ENCODE peak calls at places on chromosomes 3 and 15, in ten cellular contexts. G, I, U, K, D, F, N, E, H and P are unnamed samples.

GRCh38 chr3:26840272-26840870 is 217.8 kb downstream of the LRRC3B start:
- DNase-seq in F (no peak), G (no peak), D (no peak), K (no peak), E (no peak), U (no peak), N (no peak), H (no peak), I (no peak), P (no peak)

GRCh38 chr15:66830358-66830757 is 128.3 kb downstream of the SMAD6 start:
- DNase-seq in N (no peak), I (no peak), F (no peak), H (peak; percentile 57), U (no peak), K (no peak), E (no peak), G (no peak), D (peak; percentile 95), P (peak; percentile 72)

GRCh38 chr15:73600413-73601050 is 32.7 kb downstream of the NPTN start:
- DNase-seq in I (no peak), K (no peak), H (no peak), U (no peak), D (no peak), G (no peak), E (no peak), N (no peak), F (no peak), P (no peak)

GRCh38 chr15:75350601-75351331 is 3.9 kb downstream of the NEIL1 start:
- DNase-seq in D (no peak), I (no peak), H (no peak), N (no peak), F (no peak), E (peak; percentile 14), U (no peak), G (no peak), K (no peak), P (no peak)

GRCh38 chr3:191383104-191383503 is 52.8 kb upstream of the UTS2B start:
- DNase-seq in N (no peak), E (no peak), H (no peak), U (no peak), F (no peak), G (no peak), D (peak; percentile 38), K (no peak), I (no peak), P (peak; percentile 70)

GRCh38 chr15:62853114-62853832 is 189.3 kb upstream of the TPM1 start:
- DNase-seq in I (no peak), N (no peak), G (no peak), D (peak; percentile 61), K (no peak), E (no peak), F (no peak), H (no peak), U (no peak), P (no peak)

GRCh38 chr3:195185574-195185973 is 85.4 kb downstream of the XXYLT1 start:
- DNase-seq in K (no peak), I (no peak), H (no peak), F (no peak), D (no peak), U (no peak), G (no peak), N (no peak), E (no peak), P (no peak)

GRCh38 chr3:86388848-86389247 is 602.1 kb downstream of the VGLL3 start:
- DNase-seq in K (no peak), N (no peak), H (no peak), D (no peak), I (no peak), U (no peak), G (no peak), E (no peak), F (no peak), P (no peak)

GRCh38 chr3:88732211-88732610 is 375.2 kb upstream of the EPHA3 start:
- DNase-seq in N (no peak), I (no peak), E (no peak), D (no peak), H (no peak), F (no peak), K (no peak), U (no peak), G (no peak), P (no peak)

GRCh38 chr3:144369151-144369879 is 397.7 kb downstream of the DIPK2A start:
- DNase-seq in F (no peak), G (no peak), K (no peak), H (no peak), D (no peak), U (no peak), N (peak; percentile 76), E (no peak), I (no peak), P (no peak)

GRCh38 chr15:66999046-66999557 is 66.3 kb upstream of the SMAD3 start:
- DNase-seq in F (no peak), K (no peak), I (no peak), D (no peak), G (no peak), E (no peak), N (no peak), U (no peak), H (no peak), P (peak; percentile 45)

GRCh38 chr3:79167651-79168416 is 600.0 kb downstream of the ROBO1 start:
- DNase-seq in E (no peak), I (no peak), G (no peak), N (no peak), F (no peak), D (peak; percentile 97), U (no peak), K (no peak), H (peak; percentile 28), P (peak; percentile 97)

GRCh38 chr3:111989061-111989678 is 9.6 kb upstream of the TAGLN3 start:
- DNase-seq in D (peak; percentile 78), U (no peak), K (peak; percentile 71), F (no peak), I (no peak), G (no peak), H (peak; percentile 40), E (no peak), N (peak; percentile 14), P (peak; percentile 80)

GRCh38 chr3:126990890-126991289 is 8.0 kb downstream of the PLXNA1 start:
- DNase-seq in I (no peak), D (no peak), K (no peak), H (no peak), U (no peak), E (no peak), G (no peak), N (no peak), F (no peak), P (no peak)

GRCh38 chr15:72284781-72285180 is 12.4 kb upstream of the PARP6 start:
- DNase-seq in I (no peak), H (no peak), U (no peak), N (no peak), E (no peak), G (no peak), F (no peak), K (no peak), D (peak; percentile 30), P (peak; percentile 20)

GRCh38 chr3:22276351-22276750 is 525.3 kb upstream of the ZNF385D start:
- DNase-seq in E (no peak), H (no peak), G (no peak), D (no peak), F (no peak), I (no peak), N (no peak), K (no peak), U (no peak), P (no peak)

GRCh38 chr3:114879059-114880031 is 267.7 kb downstream of the ZBTB20 start:
- DNase-seq in H (no peak), I (no peak), E (no peak), D (peak; percentile 82), K (peak; percentile 83), N (peak; percentile 46), G (no peak), F (no peak), U (no peak), P (peak; percentile 77)

GRCh38 chr3:149528344-149528657 is 53.8 kb downstream of the TM4SF4 start:
- DNase-seq in I (no peak), F (no peak), N (no peak), D (no peak), K (no peak), E (no peak), H (no peak), G (no peak), U (no peak), P (no peak)

GRCh38 chr15:62020576-62021160 is 39.6 kb downstream of the VPS13C start:
- DNase-seq in G (no peak), H (no peak), I (no peak), K (no peak), N (no peak), U (no peak), F (no peak), D (peak; percentile 60), E (no peak), P (peak; percentile 54)

GRCh38 chr3:50423543-50423942 is 64.2 kb upstream of the TMEM115 start:
- DNase-seq in N (peak; percentile 71), F (no peak), U (no peak), I (no peak), H (no peak), E (no peak), G (no peak), K (no peak), D (no peak), P (no peak)

GRCh38 chr3:13054705-13055285 is 18.4 kb downstream of the IQSEC1 start:
- DNase-seq in K (no peak), N (no peak), F (no peak), E (peak; percentile 51), U (no peak), I (no peak), H (no peak), D (no peak), G (no peak), P (no peak)